ENCODE peak calls at places on chromosomes 1 and 21, in ten cellular contexts. One of them, this sample, is unnamed.

GRCh38 chr1:72282271-72282656 is at the start of gene NEGR1:
- DNase-seq in brain microvascular endothelial cell: peak; percentile 62
- DNase-seq in Calu3: peak; percentile 59
- DNase-seq in fibroblast of lung: peak; percentile 74
- DNase-seq in neural crest cell: peak; percentile 22
- DNase-seq in astrocyte: peak; percentile 60
- DNase-seq in WTC11: peak; percentile 59
- DNase-seq in heart right ventricle: peak; percentile 40
- DNase-seq in cardiac muscle cell: peak; percentile 61
- DNase-seq in adrenal gland: peak; percentile 25
- DNase-seq in this sample: peak; percentile 5

GRCh38 chr1:153951801-153952200 is 5.3 kb upstream of the DENND4B start:
- DNase-seq in astrocyte: no peak
- DNase-seq in neural crest cell: no peak
- DNase-seq in WTC11: no peak
- DNase-seq in adrenal gland: no peak
- DNase-seq in brain microvascular endothelial cell: no peak
- DNase-seq in heart right ventricle: no peak
- DNase-seq in cardiac muscle cell: no peak
- DNase-seq in Calu3: no peak
- DNase-seq in fibroblast of lung: no peak
- DNase-seq in this sample: peak; percentile 47

GRCh38 chr1:225863167-225863566 is 19.0 kb downstream of the TMEM63A start:
- DNase-seq in cardiac muscle cell: no peak
- DNase-seq in WTC11: no peak
- DNase-seq in brain microvascular endothelial cell: no peak
- DNase-seq in neural crest cell: no peak
- DNase-seq in Calu3: no peak
- DNase-seq in fibroblast of lung: peak; percentile 54
- DNase-seq in heart right ventricle: no peak
- DNase-seq in astrocyte: peak; percentile 29
- DNase-seq in adrenal gland: no peak
- DNase-seq in this sample: no peak

GRCh38 chr1:66876664-66877063 is 48.0 kb downstream of the DNAI4 start:
- DNase-seq in heart right ventricle: no peak
- DNase-seq in Calu3: no peak
- DNase-seq in brain microvascular endothelial cell: no peak
- DNase-seq in astrocyte: no peak
- DNase-seq in WTC11: no peak
- DNase-seq in neural crest cell: no peak
- DNase-seq in fibroblast of lung: no peak
- DNase-seq in cardiac muscle cell: no peak
- DNase-seq in adrenal gland: no peak
- DNase-seq in this sample: no peak

GRCh38 chr1:162421258-162422194 is 9.6 kb upstream of the SH2D1B start:
- DNase-seq in astrocyte: no peak
- DNase-seq in heart right ventricle: no peak
- DNase-seq in adrenal gland: no peak
- DNase-seq in cardiac muscle cell: no peak
- DNase-seq in neural crest cell: no peak
- DNase-seq in WTC11: no peak
- DNase-seq in brain microvascular endothelial cell: no peak
- DNase-seq in Calu3: no peak
- DNase-seq in fibroblast of lung: no peak
- DNase-seq in this sample: no peak

GRCh38 chr1:226786550-226786949 is 47.5 kb upstream of the ITPKB start:
- DNase-seq in Calu3: no peak
- DNase-seq in WTC11: no peak
- DNase-seq in astrocyte: no peak
- DNase-seq in brain microvascular endothelial cell: no peak
- DNase-seq in neural crest cell: no peak
- DNase-seq in fibroblast of lung: no peak
- DNase-seq in cardiac muscle cell: no peak
- DNase-seq in heart right ventricle: no peak
- DNase-seq in adrenal gland: no peak
- DNase-seq in this sample: no peak

GRCh38 chr1:207155018-207155417 is 51.0 kb downstream of the C4BPA start:
- DNase-seq in heart right ventricle: no peak
- DNase-seq in cardiac muscle cell: peak; percentile 8
- DNase-seq in WTC11: no peak
- DNase-seq in fibroblast of lung: no peak
- DNase-seq in Calu3: no peak
- DNase-seq in adrenal gland: no peak
- DNase-seq in neural crest cell: no peak
- DNase-seq in astrocyte: no peak
- DNase-seq in brain microvascular endothelial cell: no peak
- DNase-seq in this sample: no peak

GRCh38 chr1:180360333-180361075 is 130.4 kb downstream of the LHX4 start:
- DNase-seq in neural crest cell: no peak
- DNase-seq in brain microvascular endothelial cell: peak; percentile 56
- DNase-seq in WTC11: no peak
- DNase-seq in astrocyte: peak; percentile 61
- DNase-seq in adrenal gland: no peak
- DNase-seq in fibroblast of lung: peak; percentile 74
- DNase-seq in Calu3: no peak
- DNase-seq in heart right ventricle: no peak
- DNase-seq in cardiac muscle cell: no peak
- DNase-seq in this sample: peak; percentile 48

GRCh38 chr1:7395251-7395650 is 375.8 kb upstream of the VAMP3 start:
- DNase-seq in cardiac muscle cell: no peak
- DNase-seq in brain microvascular endothelial cell: no peak
- DNase-seq in adrenal gland: no peak
- DNase-seq in astrocyte: no peak
- DNase-seq in fibroblast of lung: no peak
- DNase-seq in neural crest cell: no peak
- DNase-seq in heart right ventricle: no peak
- DNase-seq in Calu3: no peak
- DNase-seq in WTC11: no peak
- DNase-seq in this sample: no peak

GRCh38 chr21:27823652-27824201 is 856.8 kb upstream of the ADAMTS5 start:
- DNase-seq in cardiac muscle cell: no peak
- DNase-seq in neural crest cell: no peak
- DNase-seq in brain microvascular endothelial cell: no peak
- DNase-seq in fibroblast of lung: no peak
- DNase-seq in astrocyte: no peak
- DNase-seq in adrenal gland: no peak
- DNase-seq in heart right ventricle: no peak
- DNase-seq in WTC11: no peak
- DNase-seq in Calu3: no peak
- DNase-seq in this sample: no peak

DNA sequence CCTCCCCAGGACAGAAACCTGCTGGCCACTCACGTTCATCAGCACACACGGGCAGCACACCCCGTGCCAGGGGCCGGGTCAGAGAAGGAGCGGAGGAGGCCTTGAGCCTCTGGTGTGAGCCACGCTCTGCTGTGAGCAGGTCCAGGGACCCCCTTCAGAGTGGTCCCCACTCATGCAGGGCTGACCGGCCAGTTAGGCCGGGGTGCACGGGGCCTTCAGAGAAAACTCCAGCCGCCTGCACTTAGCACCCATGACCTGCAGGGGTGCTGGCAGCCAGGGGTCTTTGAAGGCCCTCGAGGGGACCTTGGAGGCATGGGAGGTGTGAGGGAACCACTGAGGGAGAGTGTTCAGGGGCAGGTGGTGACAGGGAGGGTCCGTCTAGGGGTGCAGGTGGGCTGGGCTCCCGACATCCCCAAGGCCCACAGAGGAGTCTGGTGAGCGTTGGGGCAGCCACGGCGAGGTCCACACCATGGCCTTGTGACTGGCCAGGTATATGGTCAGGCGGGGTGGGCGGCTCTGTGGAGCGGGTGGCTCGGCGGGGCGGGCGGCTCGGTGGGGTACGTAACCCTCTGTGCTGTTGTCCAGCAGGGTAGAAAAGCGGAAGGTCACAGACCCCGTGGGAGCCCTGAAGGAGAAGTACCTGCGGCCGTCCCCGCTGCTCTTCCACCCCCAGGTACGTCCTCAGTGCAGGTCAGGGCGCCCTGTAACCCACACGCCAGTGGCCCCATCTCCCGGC is 40.3 kb upstream of the ARHGEF16 start:
- DNase-seq in neural crest cell: no peak
- DNase-seq in astrocyte: no peak
- DNase-seq in Calu3: no peak
- DNase-seq in cardiac muscle cell: no peak
- DNase-seq in fibroblast of lung: no peak
- DNase-seq in WTC11: no peak
- DNase-seq in brain microvascular endothelial cell: no peak
- DNase-seq in heart right ventricle: no peak
- DNase-seq in adrenal gland: no peak
- DNase-seq in this sample: no peak
- TF ChIP-seq CTCF in neural crest cell: no peak
- TF ChIP-seq CTCF in astrocyte: no peak
- TF ChIP-seq CTCF in Calu3: no peak
- TF ChIP-seq CTCF in cardiac muscle cell: no peak
- TF ChIP-seq CTCF in fibroblast of lung: no peak
- TF ChIP-seq CTCF in WTC11: no peak
- TF ChIP-seq CTCF in brain microvascular endothelial cell: peak; percentile 14
- TF ChIP-seq CTCF in heart right ventricle: no peak
- TF ChIP-seq CTCF in adrenal gland: no peak
- TF ChIP-seq CTCF in this sample: no peak

GRCh38 chr1:235637756-235638155 is 11.8 kb downstream of the GNG4 start:
- DNase-seq in astrocyte: no peak
- DNase-seq in Calu3: no peak
- DNase-seq in WTC11: no peak
- DNase-seq in neural crest cell: no peak
- DNase-seq in heart right ventricle: no peak
- DNase-seq in cardiac muscle cell: no peak
- DNase-seq in brain microvascular endothelial cell: no peak
- DNase-seq in fibroblast of lung: no peak
- DNase-seq in adrenal gland: no peak
- DNase-seq in this sample: no peak

GRCh38 chr1:235633220-235633540 is 16.4 kb downstream of the GNG4 start:
- DNase-seq in astrocyte: no peak
- DNase-seq in Calu3: no peak
- DNase-seq in cardiac muscle cell: no peak
- DNase-seq in neural crest cell: no peak
- DNase-seq in brain microvascular endothelial cell: no peak
- DNase-seq in heart right ventricle: no peak
- DNase-seq in fibroblast of lung: no peak
- DNase-seq in adrenal gland: no peak
- DNase-seq in WTC11: no peak
- DNase-seq in this sample: no peak

GRCh38 chr1:235639586-235640205 is 9.9 kb downstream of the GNG4 start:
- DNase-seq in WTC11: no peak
- DNase-seq in adrenal gland: no peak
- DNase-seq in astrocyte: no peak
- DNase-seq in Calu3: no peak
- DNase-seq in cardiac muscle cell: no peak
- DNase-seq in fibroblast of lung: no peak
- DNase-seq in heart right ventricle: no peak
- DNase-seq in neural crest cell: no peak
- DNase-seq in brain microvascular endothelial cell: no peak
- DNase-seq in this sample: no peak

GRCh38 chr1:235632538-235633219 is 16.9 kb downstream of the GNG4 start:
- DNase-seq in Calu3: no peak
- DNase-seq in heart right ventricle: no peak
- DNase-seq in adrenal gland: no peak
- DNase-seq in cardiac muscle cell: no peak
- DNase-seq in WTC11: no peak
- DNase-seq in astrocyte: peak; percentile 74
- DNase-seq in fibroblast of lung: peak; percentile 80
- DNase-seq in brain microvascular endothelial cell: peak; percentile 70
- DNase-seq in neural crest cell: no peak
- DNase-seq in this sample: no peak

DNA sequence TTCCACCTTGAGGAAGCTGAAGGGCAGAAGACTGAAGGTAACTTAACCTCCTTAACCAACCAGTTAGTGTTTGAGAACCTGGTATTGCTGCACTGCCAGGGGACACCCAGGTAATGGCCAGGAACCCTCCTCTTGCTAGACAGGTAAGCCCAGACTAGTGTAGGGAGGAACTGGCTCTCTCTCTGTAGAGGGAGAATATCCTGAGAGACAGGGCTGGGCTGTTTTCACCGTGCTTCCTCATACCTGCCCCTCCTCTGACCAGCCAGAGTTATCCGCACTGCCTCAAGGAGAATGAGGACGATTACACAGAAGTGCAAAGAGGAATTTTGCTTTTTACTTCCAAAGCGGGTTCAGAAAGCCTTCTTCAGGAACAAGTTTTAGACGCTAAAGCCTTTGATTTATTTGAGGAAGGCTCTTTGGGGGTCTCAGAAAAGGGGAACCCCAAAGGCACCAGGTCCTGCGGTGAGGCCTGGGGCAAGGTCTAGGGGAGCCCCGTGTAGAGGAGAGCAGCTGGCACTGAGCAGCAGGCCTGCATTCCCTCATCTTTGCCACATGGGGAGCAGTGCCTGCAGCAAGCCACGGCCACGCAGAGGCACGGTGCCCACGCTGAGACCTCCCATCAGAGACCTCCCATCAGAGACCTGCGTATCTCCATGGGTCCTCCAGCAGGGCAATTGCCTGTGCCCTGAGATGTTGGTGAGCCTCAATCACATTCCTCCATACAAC is 13.5 kb downstream of the GNG4 start:
- DNase-seq in cardiac muscle cell: no peak
- DNase-seq in Calu3: peak; percentile 55
- DNase-seq in heart right ventricle: no peak
- DNase-seq in adrenal gland: no peak
- DNase-seq in neural crest cell: no peak
- DNase-seq in fibroblast of lung: no peak
- DNase-seq in astrocyte: no peak
- DNase-seq in WTC11: no peak
- DNase-seq in brain microvascular endothelial cell: no peak
- DNase-seq in this sample: no peak
- TF ChIP-seq CTCF in cardiac muscle cell: peak; percentile 3
- TF ChIP-seq CTCF in Calu3: no peak
- TF ChIP-seq CTCF in heart right ventricle: no peak
- TF ChIP-seq CTCF in adrenal gland: no peak
- TF ChIP-seq CTCF in neural crest cell: peak; percentile 41
- TF ChIP-seq CTCF in fibroblast of lung: no peak
- TF ChIP-seq CTCF in astrocyte: no peak
- TF ChIP-seq CTCF in WTC11: no peak
- TF ChIP-seq CTCF in brain microvascular endothelial cell: peak; percentile 37
- TF ChIP-seq CTCF in this sample: no peak

DNA sequence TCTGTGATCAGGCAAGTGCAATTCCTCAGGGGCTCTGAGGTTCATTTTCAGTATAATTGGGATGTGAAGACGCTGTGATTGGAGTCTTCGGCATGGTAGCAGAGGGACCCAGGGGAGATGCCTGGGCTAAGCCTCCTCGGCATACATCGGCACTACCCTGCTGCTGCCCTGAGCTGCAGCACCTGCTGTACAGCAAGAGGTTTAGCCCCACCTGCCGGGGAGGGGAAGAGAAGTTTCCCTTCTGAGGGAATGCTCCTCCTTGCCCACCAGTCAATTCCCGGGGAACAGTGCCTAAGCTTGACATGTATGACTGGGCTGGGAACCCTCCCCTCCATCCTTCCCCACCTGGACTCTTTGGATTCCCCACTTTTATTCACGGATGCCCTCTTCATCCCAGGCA is 24.9 kb downstream of the CNIH3 start:
- DNase-seq in heart right ventricle: no peak
- DNase-seq in astrocyte: no peak
- DNase-seq in neural crest cell: no peak
- DNase-seq in fibroblast of lung: no peak
- DNase-seq in adrenal gland: no peak
- DNase-seq in brain microvascular endothelial cell: no peak
- DNase-seq in cardiac muscle cell: no peak
- DNase-seq in Calu3: peak; percentile 88
- DNase-seq in WTC11: peak; percentile 69
- DNase-seq in this sample: peak; percentile 31
- TF ChIP-seq CTCF in heart right ventricle: no peak
- TF ChIP-seq CTCF in astrocyte: no peak
- TF ChIP-seq CTCF in neural crest cell: no peak
- TF ChIP-seq CTCF in fibroblast of lung: no peak
- TF ChIP-seq CTCF in adrenal gland: no peak
- TF ChIP-seq CTCF in brain microvascular endothelial cell: peak; percentile 31
- TF ChIP-seq CTCF in cardiac muscle cell: no peak
- TF ChIP-seq CTCF in Calu3: peak; percentile 69
- TF ChIP-seq CTCF in WTC11: no peak
- TF ChIP-seq CTCF in this sample: no peak

GRCh38 chr21:32994305-32994704 is 31.4 kb upstream of the OLIG2 start:
- DNase-seq in fibroblast of lung: peak; percentile 2
- DNase-seq in adrenal gland: no peak
- DNase-seq in Calu3: peak; percentile 16
- DNase-seq in brain microvascular endothelial cell: peak; percentile 11
- DNase-seq in WTC11: no peak
- DNase-seq in cardiac muscle cell: no peak
- DNase-seq in neural crest cell: no peak
- DNase-seq in heart right ventricle: no peak
- DNase-seq in astrocyte: no peak
- DNase-seq in this sample: peak; percentile 11
- TF ChIP-seq CTCF in fibroblast of lung: peak; percentile 56
- TF ChIP-seq CTCF in adrenal gland: peak; percentile 35
- TF ChIP-seq CTCF in Calu3: no peak
- TF ChIP-seq CTCF in brain microvascular endothelial cell: peak; percentile 69
- TF ChIP-seq CTCF in WTC11: no peak
- TF ChIP-seq CTCF in cardiac muscle cell: peak; percentile 58
- TF ChIP-seq CTCF in neural crest cell: peak; percentile 67
- TF ChIP-seq CTCF in heart right ventricle: peak; percentile 49
- TF ChIP-seq CTCF in astrocyte: peak; percentile 21
- TF ChIP-seq CTCF in this sample: peak; percentile 18